ENCODE peak calls at places on chromosome X, in six cellular contexts. One of them, this sample, is unnamed.

GRCh38 chrX:149713279-149714050 is 1.6 kb downstream of the MAGEA11 start:
- DNase-seq in pancreas: no peak
- DNase-seq in endothelial cell: no peak
- DNase-seq in lung: no peak
- DNase-seq in WTC11: no peak
- DNase-seq in esophagus squamous epithelium: no peak
- DNase-seq in this sample: no peak

GRCh38 chrX:154074199-154074598 is 23.3 kb downstream of the MECP2 start:
- DNase-seq in pancreas: no peak
- DNase-seq in endothelial cell: no peak
- DNase-seq in lung: no peak
- DNase-seq in WTC11: no peak
- DNase-seq in esophagus squamous epithelium: no peak
- DNase-seq in this sample: no peak

GRCh38 chrX:41087219-41087618 is 2.0 kb downstream of the USP9X start:
- DNase-seq in pancreas: no peak
- DNase-seq in endothelial cell: no peak
- DNase-seq in lung: no peak
- DNase-seq in WTC11: no peak
- DNase-seq in esophagus squamous epithelium: no peak
- DNase-seq in this sample: no peak

GRCh38 chrX:101450052-101450451 is 35.2 kb upstream of the ARMCX4 start:
- DNase-seq in pancreas: peak
- DNase-seq in endothelial cell: no peak
- DNase-seq in lung: no peak
- DNase-seq in WTC11: no peak
- DNase-seq in esophagus squamous epithelium: no peak
- DNase-seq in this sample: no peak

GRCh38 chrX:110006826-110007375 is 4.0 kb downstream of the TMEM164 start:
- DNase-seq in pancreas: no peak
- DNase-seq in endothelial cell: no peak
- DNase-seq in lung: no peak
- DNase-seq in WTC11: no peak
- DNase-seq in esophagus squamous epithelium: no peak
- DNase-seq in this sample: no peak

GRCh38 chrX:39969099-39969825 is 128.5 kb downstream of the BCOR start:
- DNase-seq in pancreas: no peak
- DNase-seq in endothelial cell: no peak
- DNase-seq in lung: no peak
- DNase-seq in WTC11: no peak
- DNase-seq in esophagus squamous epithelium: no peak
- DNase-seq in this sample: no peak

GRCh38 chrX:1462596-1463251 is 10.0 kb upstream of the ASMTL start:
- DNase-seq in pancreas: no peak
- DNase-seq in endothelial cell: no peak
- DNase-seq in lung: peak
- DNase-seq in WTC11: no peak
- DNase-seq in esophagus squamous epithelium: no peak
- DNase-seq in this sample: no peak

GRCh38 chrX:111830561-111830960 is 45.4 kb upstream of the TRPC5OS start:
- DNase-seq in pancreas: no peak
- DNase-seq in endothelial cell: no peak
- DNase-seq in lung: no peak
- DNase-seq in WTC11: no peak
- DNase-seq in esophagus squamous epithelium: no peak
- DNase-seq in this sample: no peak

GRCh38 chrX:74118503-74118902 is 185.5 kb upstream of the ZCCHC13 start:
- DNase-seq in pancreas: no peak
- DNase-seq in endothelial cell: no peak
- DNase-seq in lung: no peak
- DNase-seq in WTC11: no peak
- DNase-seq in esophagus squamous epithelium: no peak
- DNase-seq in this sample: no peak

GRCh38 chrX:15973941-15974340 is 119.3 kb upstream of the AP1S2 start:
- DNase-seq in pancreas: peak
- DNase-seq in endothelial cell: no peak
- DNase-seq in lung: no peak
- DNase-seq in WTC11: no peak
- DNase-seq in esophagus squamous epithelium: no peak
- DNase-seq in this sample: no peak

GRCh38 chrX:63363788-63364187 is 12.7 kb upstream of the SPIN4 start:
- DNase-seq in pancreas: no peak
- DNase-seq in endothelial cell: no peak
- DNase-seq in lung: no peak
- DNase-seq in WTC11: no peak
- DNase-seq in esophagus squamous epithelium: no peak
- DNase-seq in this sample: no peak

GRCh38 chrX:147183161-147183560 is 368.6 kb upstream of the CXorf51A start:
- DNase-seq in pancreas: no peak
- DNase-seq in endothelial cell: no peak
- DNase-seq in lung: no peak
- DNase-seq in WTC11: no peak
- DNase-seq in esophagus squamous epithelium: no peak
- DNase-seq in this sample: no peak

GRCh38 chrX:151701531-151701930 is 6.3 kb downstream of the PRRG3 start:
- DNase-seq in pancreas: no peak
- DNase-seq in endothelial cell: no peak
- DNase-seq in lung: no peak
- DNase-seq in WTC11: no peak
- DNase-seq in esophagus squamous epithelium: no peak
- DNase-seq in this sample: no peak

GRCh38 chrX:150805736-150806135 is 92.7 kb downstream of the CD99L2 start:
- DNase-seq in pancreas: no peak
- DNase-seq in endothelial cell: no peak
- DNase-seq in lung: no peak
- DNase-seq in WTC11: no peak
- DNase-seq in esophagus squamous epithelium: no peak
- DNase-seq in this sample: no peak

GRCh38 chrX:68504237-68504636 is 5.4 kb downstream of the YIPF6 start:
- DNase-seq in pancreas: no peak
- DNase-seq in endothelial cell: no peak
- DNase-seq in lung: no peak
- DNase-seq in WTC11: no peak
- DNase-seq in esophagus squamous epithelium: no peak
- DNase-seq in this sample: no peak

GRCh38 chrX:64842492-64842891 is 133.8 kb downstream of the ZC4H2 start:
- DNase-seq in pancreas: no peak
- DNase-seq in endothelial cell: no peak
- DNase-seq in lung: no peak
- DNase-seq in WTC11: no peak
- DNase-seq in esophagus squamous epithelium: no peak
- DNase-seq in this sample: no peak

GRCh38 chrX:112834016-112834855 is 6.4 kb downstream of the AMOT start:
- DNase-seq in pancreas: no peak
- DNase-seq in endothelial cell: no peak
- DNase-seq in lung: no peak
- DNase-seq in WTC11: no peak
- DNase-seq in esophagus squamous epithelium: no peak
- DNase-seq in this sample: no peak

GRCh38 chrX:144637731-144638130 is 609.6 kb upstream of the SPANXN1 start:
- DNase-seq in pancreas: no peak
- DNase-seq in endothelial cell: no peak
- DNase-seq in lung: no peak
- DNase-seq in WTC11: no peak
- DNase-seq in esophagus squamous epithelium: no peak
- DNase-seq in this sample: no peak

GRCh38 chrX:131588995-131589394 is 45.1 kb downstream of the OR13H1 start:
- DNase-seq in pancreas: peak
- DNase-seq in endothelial cell: no peak
- DNase-seq in lung: no peak
- DNase-seq in WTC11: no peak
- DNase-seq in esophagus squamous epithelium: no peak
- DNase-seq in this sample: no peak

GRCh38 chrX:50721771-50722521 is 92.0 kb downstream of the SHROOM4 start:
- DNase-seq in pancreas: no peak
- DNase-seq in endothelial cell: no peak
- DNase-seq in lung: no peak
- DNase-seq in WTC11: peak
- DNase-seq in esophagus squamous epithelium: no peak
- DNase-seq in this sample: no peak

GRCh38 chrX:40420899-40421729 is 159.7 kb upstream of the ATP6AP2 start:
- DNase-seq in pancreas: no peak
- DNase-seq in endothelial cell: no peak
- DNase-seq in lung: no peak
- DNase-seq in WTC11: no peak
- DNase-seq in esophagus squamous epithelium: no peak
- DNase-seq in this sample: no peak

GRCh38 chrX:31609130-31609529 is 537.3 kb upstream of the FTHL17 start:
- DNase-seq in pancreas: no peak
- DNase-seq in endothelial cell: no peak
- DNase-seq in lung: no peak
- DNase-seq in WTC11: no peak
- DNase-seq in esophagus squamous epithelium: no peak
- DNase-seq in this sample: no peak

GRCh38 chrX:55754861-55755294 is 37.3 kb downstream of the RRAGB start:
- DNase-seq in pancreas: no peak
- DNase-seq in endothelial cell: no peak
- DNase-seq in lung: no peak
- DNase-seq in WTC11: no peak
- DNase-seq in esophagus squamous epithelium: no peak
- DNase-seq in this sample: no peak

GRCh38 chrX:23782455-23782854 is 518 bp upstream of the SAT1 start:
- DNase-seq in pancreas: no peak
- DNase-seq in endothelial cell: no peak
- DNase-seq in lung: no peak
- DNase-seq in WTC11: no peak
- DNase-seq in esophagus squamous epithelium: no peak
- DNase-seq in this sample: no peak

GRCh38 chrX:154840856-154841255 is 6.4 kb upstream of the SMIM9 start:
- DNase-seq in pancreas: no peak
- DNase-seq in endothelial cell: no peak
- DNase-seq in lung: no peak
- DNase-seq in WTC11: no peak
- DNase-seq in esophagus squamous epithelium: no peak
- DNase-seq in this sample: no peak

GRCh38 chrX:122087353-122087752 is 1039.9 kb downstream of the GLUD2 start:
- DNase-seq in pancreas: no peak
- DNase-seq in endothelial cell: no peak
- DNase-seq in lung: no peak
- DNase-seq in WTC11: no peak
- DNase-seq in esophagus squamous epithelium: no peak
- DNase-seq in this sample: no peak

GRCh38 chrX:22247169-22247568 is 25.5 kb upstream of the CBLL2 start:
- DNase-seq in pancreas: no peak
- DNase-seq in endothelial cell: no peak
- DNase-seq in lung: no peak
- DNase-seq in WTC11: no peak
- DNase-seq in esophagus squamous epithelium: no peak
- DNase-seq in this sample: no peak

GRCh38 chrX:44828008-44828605 is 15.7 kb upstream of the DUSP21 start:
- DNase-seq in pancreas: no peak
- DNase-seq in endothelial cell: no peak
- DNase-seq in lung: no peak
- DNase-seq in WTC11: no peak
- DNase-seq in esophagus squamous epithelium: no peak
- DNase-seq in this sample: no peak

GRCh38 chrX:148661035-148661434 is 160.6 kb downstream of the AFF2 start:
- DNase-seq in pancreas: no peak
- DNase-seq in endothelial cell: no peak
- DNase-seq in lung: no peak
- DNase-seq in WTC11: no peak
- DNase-seq in esophagus squamous epithelium: no peak
- DNase-seq in this sample: no peak

GRCh38 chrX:25020391-25021131 is 4.8 kb upstream of the ARX start:
- DNase-seq in pancreas: no peak
- DNase-seq in endothelial cell: peak
- DNase-seq in lung: no peak
- DNase-seq in WTC11: peak
- DNase-seq in esophagus squamous epithelium: no peak
- DNase-seq in this sample: no peak

GRCh38 chrX:153818571-153819397 is 11.6 kb downstream of the PDZD4 start:
- DNase-seq in pancreas: no peak
- DNase-seq in endothelial cell: peak
- DNase-seq in lung: no peak
- DNase-seq in WTC11: peak
- DNase-seq in esophagus squamous epithelium: no peak
- DNase-seq in this sample: peak

GRCh38 chrX:55342533-55343501 is 78.1 kb upstream of the PAGE3 start:
- DNase-seq in pancreas: peak
- DNase-seq in endothelial cell: no peak
- DNase-seq in lung: no peak
- DNase-seq in WTC11: peak
- DNase-seq in esophagus squamous epithelium: no peak
- DNase-seq in this sample: no peak

GRCh38 chrX:13197961-13198761 is 121.7 kb downstream of the ATXN3L start:
- DNase-seq in pancreas: no peak
- DNase-seq in endothelial cell: no peak
- DNase-seq in lung: no peak
- DNase-seq in WTC11: peak
- DNase-seq in esophagus squamous epithelium: no peak
- DNase-seq in this sample: no peak

GRCh38 chrX:9988762-9989161 is 21.6 kb downstream of the CLDN34 start:
- DNase-seq in pancreas: no peak
- DNase-seq in endothelial cell: no peak
- DNase-seq in lung: no peak
- DNase-seq in WTC11: no peak
- DNase-seq in esophagus squamous epithelium: no peak
- DNase-seq in this sample: no peak
- TF ChIP-seq CTCF in pancreas: no peak
- TF ChIP-seq CTCF in endothelial cell: peak
- TF ChIP-seq CTCF in lung: no peak
- TF ChIP-seq CTCF in WTC11: no peak
- TF ChIP-seq CTCF in esophagus squamous epithelium: no peak
- TF ChIP-seq CTCF in this sample: peak

GRCh38 chrX:30488092-30488491 is 89.5 kb downstream of the TASL start:
- DNase-seq in pancreas: no peak
- DNase-seq in endothelial cell: no peak
- DNase-seq in lung: no peak
- DNase-seq in WTC11: no peak
- DNase-seq in esophagus squamous epithelium: no peak
- DNase-seq in this sample: no peak
- TF ChIP-seq CTCF in pancreas: no peak
- TF ChIP-seq CTCF in endothelial cell: no peak
- TF ChIP-seq CTCF in lung: no peak
- TF ChIP-seq CTCF in WTC11: no peak
- TF ChIP-seq CTCF in esophagus squamous epithelium: no peak
- TF ChIP-seq CTCF in this sample: no peak

DNA sequence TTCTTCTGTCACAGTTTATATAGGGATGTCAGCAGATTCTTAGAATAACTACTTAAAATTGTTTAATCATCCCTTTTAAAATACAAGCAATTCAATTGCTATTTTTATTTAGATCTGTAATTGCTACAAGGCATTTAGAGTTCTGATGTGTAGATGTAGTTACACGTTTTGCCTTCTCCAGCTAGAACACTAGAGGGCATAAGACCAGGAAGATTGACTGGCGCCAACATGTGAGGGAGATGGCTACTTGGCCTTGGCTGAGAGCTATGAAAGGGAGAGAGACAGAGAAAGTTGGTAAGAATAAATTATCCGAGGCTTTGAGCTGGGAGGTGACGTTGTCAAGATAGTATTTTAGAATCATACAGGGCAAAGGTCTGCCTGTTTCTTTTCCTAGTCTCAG is 563.7 kb upstream of the PRKX start:
- DNase-seq in pancreas: no peak
- DNase-seq in endothelial cell: no peak
- DNase-seq in lung: no peak
- DNase-seq in WTC11: no peak
- DNase-seq in esophagus squamous epithelium: no peak
- DNase-seq in this sample: no peak
- TF ChIP-seq CTCF in pancreas: no peak
- TF ChIP-seq CTCF in endothelial cell: no peak
- TF ChIP-seq CTCF in lung: no peak
- TF ChIP-seq CTCF in WTC11: no peak
- TF ChIP-seq CTCF in esophagus squamous epithelium: no peak
- TF ChIP-seq CTCF in this sample: no peak

GRCh38 chrX:120450163-120450562 is 18.9 kb downstream of the LAMP2 start:
- DNase-seq in pancreas: no peak
- DNase-seq in endothelial cell: no peak
- DNase-seq in lung: no peak
- DNase-seq in WTC11: no peak
- DNase-seq in esophagus squamous epithelium: no peak
- DNase-seq in this sample: no peak
- TF ChIP-seq CTCF in pancreas: no peak
- TF ChIP-seq CTCF in endothelial cell: no peak
- TF ChIP-seq CTCF in lung: no peak
- TF ChIP-seq CTCF in WTC11: no peak
- TF ChIP-seq CTCF in esophagus squamous epithelium: no peak
- TF ChIP-seq CTCF in this sample: no peak

This sample was measured in mesothelial cell of epicardium.